ENCODE peak calls at places on chromosomes 16 and 17, in four cellular contexts. S is GM12878, B is transverse colon, Q is ovary. M is an unnamed sample. For H3K9me3, the result is how much of the 10 kb centered on the place peaks cover.

GRCh38 chr16:80691111-80691761 is 113.2 kb downstream of the CDYL2 start:
- DNase-seq in B (no peak), Q (no peak), S (no peak), M (no peak)

GRCh38 chr17:45326566-45326965 is 9.7 kb upstream of the MAP3K14 start:
- DNase-seq in B (no peak), S (no peak), Q (no peak), M (peak)

GRCh38 chr16:81758376-81758775 is 20.7 kb upstream of the PLCG2 start:
- DNase-seq in B (no peak), S (no peak), Q (no peak), M (no peak)

GRCh38 chr17:17182601-17183136 is 23.5 kb downstream of the PLD6 start:
- DNase-seq in B (no peak), Q (no peak), S (no peak), M (no peak)

GRCh38 chr17:72219136-72219823 is 98.5 kb downstream of the SOX9 start:
- DNase-seq in S (no peak), B (no peak), Q (no peak), M (no peak)

GRCh38 chr17:73214851-73215250 is 22.0 kb downstream of the COG1 start:
- DNase-seq in B (no peak), Q (no peak), S (no peak), M (no peak)

GRCh38 chr16:1296688-1297412 is 12.6 kb upstream of the UBE2I start:
- DNase-seq in Q (no peak), S (no peak), B (peak), M (no peak)

GRCh38 chr16:8720080-8720966 is 45.9 kb downstream of the ABAT start:
- DNase-seq in S (no peak), B (no peak), Q (no peak), M (no peak)

GRCh38 chr16:58198022-58198683 is at the start of gene CSNK2A2:
- DNase-seq in B (peak), Q (peak), S (no peak), M (no peak)

GRCh38 chr16:4606354-4606753 is 8.3 kb downstream of the UBALD1 start:
- DNase-seq in S (no peak), Q (no peak), B (no peak), M (no peak)

GRCh38 chr16:58814348-58814801 is 80.3 kb upstream of the GOT2 start:
- DNase-seq in S (no peak), Q (peak), B (peak), M (no peak)

GRCh38 chr16:10045947-10046346 is 136.3 kb downstream of the GRIN2A start:
- DNase-seq in B (no peak), S (no peak), Q (no peak), M (no peak)

GRCh38 chr17:4475463-4475862 is 23.2 kb upstream of the SPNS2 start:
- DNase-seq in B (no peak), Q (no peak), S (no peak), M (no peak)

GRCh38 chr16:70700101-70701020 is 14.5 kb upstream of the MTSS2 start:
- DNase-seq in B (no peak), S (no peak), Q (no peak), M (no peak)

GRCh38 chr16:4385789-4386451 is 14.3 kb downstream of the VASN start:
- DNase-seq in Q (no peak), S (no peak), B (no peak), M (no peak)

GRCh38 chr17:608911-609882 is 105.4 kb downstream of the VPS53 start:
- DNase-seq in Q (no peak), B (no peak), S (peak), M (no peak)

GRCh38 chr17:9576521-9577401 is at the start of gene CFAP52:
- DNase-seq in B (peak), Q (peak), S (peak), M (peak)

GRCh38 chr17:7038025-7038862 is 2.4 kb downstream of the SLC16A13 start:
- DNase-seq in Q (no peak), S (no peak), B (no peak), M (no peak)

GRCh38 chr17:73118139-73118538 is 25.7 kb upstream of the SLC39A11 start:
- DNase-seq in B (no peak), S (no peak), Q (no peak), M (no peak)

GRCh38 chr16:10107081-10107480 is 75.1 kb downstream of the GRIN2A start:
- DNase-seq in B (no peak), S (no peak), Q (no peak), M (no peak)

GRCh38 chr16:2785101-2785991 is 2.0 kb downstream of the PRSS33 start:
- DNase-seq in B (peak), Q (peak), S (no peak), M (no peak)

GRCh38 chr17:44345497-44346026 is 460 bp downstream of the GRN start:
- DNase-seq in Q (peak), B (peak), S (no peak), M (no peak)

GRCh38 chr16:19757762-19758595 is 39.9 kb downstream of the IQCK start:
- DNase-seq in Q (no peak), B (no peak), S (no peak), M (no peak)

GRCh38 chr16:57999366-57999970 is 1.0 kb downstream of the ZNF319 start:
- DNase-seq in Q (no peak), S (no peak), B (no peak), M (no peak)

GRCh38 chr16:88779406-88780099 is 5.5 kb downstream of the PIEZO1 start:
- DNase-seq in Q (no peak), B (no peak), S (no peak), M (no peak)

GRCh38 chr16:2924901-2925820 is 13.4 kb downstream of the FLYWCH1 start:
- DNase-seq in Q (no peak), B (no peak), S (no peak), M (no peak)

GRCh38 chr16:55136356-55136755 is 187.6 kb upstream of the IRX6 start:
- DNase-seq in B (no peak), Q (no peak), S (no peak), M (no peak)

GRCh38 chr17:13346081-13346533 is 255.6 kb downstream of the HS3ST3A1 start:
- DNase-seq in Q (no peak), S (no peak), B (no peak), M (no peak)

GRCh38 chr17:55037828-55038227 is 69.3 kb downstream of the STXBP4 start:
- DNase-seq in S (peak), B (no peak), Q (no peak), M (no peak)

GRCh38 chr16:85608515-85608885 is 4.6 kb upstream of the GSE1 start:
- DNase-seq in S (no peak), Q (no peak), B (no peak), M (no peak)

GRCh38 chr17:29136998-29137730 is 43.0 kb downstream of the MYO18A start:
- DNase-seq in B (no peak), Q (no peak), S (no peak), M (no peak)

GRCh38 chr16:259814-260253 is 15.9 kb downstream of the RGS11 start:
- DNase-seq in S (no peak), B (no peak), Q (no peak), M (no peak)

GRCh38 chr17:43574348-43574747 is 28.2 kb upstream of the ETV4 start:
- DNase-seq in S (no peak), Q (no peak), B (peak), M (no peak)

GRCh38 chr16:24988593-24989338 is 26.4 kb downstream of the ARHGAP17 start:
- DNase-seq in B (peak), S (no peak), Q (no peak), M (no peak)

GRCh38 chr17:4891405-4892062 is 7.8 kb upstream of the C17orf107 start:
- DNase-seq in S (no peak), Q (no peak), B (no peak), M (no peak)

GRCh38 chr16:58366247-58367031 is 25.8 kb upstream of the GINS3 start:
- DNase-seq in S (no peak), B (no peak), Q (no peak), M (no peak)

GRCh38 chr17:8176998-8177731 is 985 bp upstream of the TMEM107 start:
- DNase-seq in S (no peak), B (no peak), Q (no peak), M (no peak)
- H3K27ac ChIP-seq in S (peak), B (peak), Q (peak), M (peak)

GRCh38 chr16:35506898-35507194 is 2047.4 kb downstream of the TP53TG3F start:
- DNase-seq in Q (no peak), B (no peak), S (no peak), M (no peak)
- H3K9me3 ChIP-seq in Q (under half), B (under half), S (under half), M (under half)

GRCh38 chr16:66516808-66517585 is 32.9 kb downstream of the TK2 start:
- DNase-seq in S (peak), B (peak), Q (peak), M (peak)
- TF ChIP-seq EP300 in S (peak), B (peak), Q (no peak), M (peak)

GRCh38 chr17:78332530-78332929 is 27.3 kb downstream of the SOCS3 start:
- DNase-seq in B (no peak), S (no peak), Q (no peak), M (no peak)
- H3K27ac ChIP-seq in B (no peak), S (no peak), Q (no peak), M (no peak)

DNA sequence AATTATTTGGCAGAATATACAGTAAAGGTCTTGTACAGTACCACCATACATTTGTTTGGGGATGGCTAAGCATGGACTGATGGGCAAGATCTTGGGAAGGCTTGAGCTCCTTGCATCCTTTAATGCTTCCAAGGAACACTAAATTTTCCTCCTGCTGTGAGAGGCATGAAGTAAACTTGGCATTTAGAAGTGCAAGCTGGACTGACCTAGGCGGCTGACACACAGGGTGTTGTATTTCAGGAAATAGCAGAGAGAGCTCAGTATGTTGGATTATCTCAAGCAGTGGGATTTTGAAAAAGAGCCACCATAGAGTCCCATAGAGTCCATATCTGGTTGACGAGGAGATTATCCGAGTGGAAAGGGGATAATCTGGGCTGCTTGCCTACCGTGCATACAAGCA is 2137.1 kb downstream of the TP53TG3F start:
- DNase-seq in S (no peak), B (no peak), Q (no peak), M (peak)
- H3K9me3 ChIP-seq in S (under half), B (under half), Q (under half), M (under half)

GRCh38 chr16:62909597-62909996 is 873.4 kb upstream of the CDH8 start:
- DNase-seq in Q (no peak), B (no peak), S (no peak), M (no peak)
- TF ChIP-seq EP300 in Q (no peak), B (no peak), S (no peak), M (no peak)

DNA sequence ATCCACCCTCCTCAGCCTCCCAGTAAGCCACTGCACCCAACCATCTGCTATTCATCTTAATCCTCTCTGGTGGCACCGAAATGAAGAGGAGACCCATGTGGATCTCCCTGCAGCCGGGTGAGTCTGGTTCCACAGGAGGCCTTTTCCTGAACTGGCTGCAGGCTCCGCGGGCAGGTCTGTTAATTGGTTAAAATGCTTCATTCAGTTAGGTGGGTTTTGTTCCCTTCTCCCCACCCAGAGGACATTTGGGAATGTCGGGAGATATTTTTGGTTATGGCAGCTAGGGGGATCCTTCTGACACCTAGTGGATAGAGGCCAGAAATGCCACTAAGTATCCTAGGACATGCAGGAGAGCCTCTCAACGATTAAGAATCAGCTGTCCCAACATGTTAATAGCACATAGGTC is 16.7 kb downstream of the C16orf54 start:
- DNase-seq in Q (no peak), S (no peak), B (no peak), M (no peak)
- H3K27ac ChIP-seq in Q (no peak), S (no peak), B (no peak), M (no peak)

M was measured in esophagus muscularis mucosa.